ENCODE peak calls at places on chromosomes 1 and 21, in five cellular contexts. One of them, this sample, is unnamed.

GRCh38 chr1:171352554-171352953 is 38.6 kb downstream of the FMO4 start:
- DNase-seq in epithelial cell of esophagus: no peak
- DNase-seq in cardiac muscle cell: no peak
- DNase-seq in Peyer's patch: no peak
- DNase-seq in tibial artery: no peak
- DNase-seq in this sample: no peak

GRCh38 chr21:46604975-46605758 is at the start of gene S100B:
- DNase-seq in epithelial cell of esophagus: no peak
- DNase-seq in cardiac muscle cell: peak
- DNase-seq in Peyer's patch: no peak
- DNase-seq in tibial artery: no peak
- DNase-seq in this sample: no peak

GRCh38 chr21:44300262-44300959 is 558 bp downstream of the PFKL start:
- DNase-seq in epithelial cell of esophagus: peak
- DNase-seq in cardiac muscle cell: peak
- DNase-seq in Peyer's patch: peak
- DNase-seq in tibial artery: peak
- DNase-seq in this sample: peak

GRCh38 chr21:39003982-39004775 is 179.1 kb downstream of the PSMG1 start:
- DNase-seq in epithelial cell of esophagus: no peak
- DNase-seq in cardiac muscle cell: no peak
- DNase-seq in Peyer's patch: no peak
- DNase-seq in tibial artery: no peak
- DNase-seq in this sample: no peak

GRCh38 chr1:204286841-204287387 is 72.8 kb downstream of the PLEKHA6 start:
- DNase-seq in epithelial cell of esophagus: no peak
- DNase-seq in cardiac muscle cell: peak
- DNase-seq in Peyer's patch: no peak
- DNase-seq in tibial artery: peak
- DNase-seq in this sample: no peak

GRCh38 chr1:154784924-154785531 is 85.1 kb downstream of the KCNN3 start:
- DNase-seq in epithelial cell of esophagus: no peak
- DNase-seq in cardiac muscle cell: no peak
- DNase-seq in Peyer's patch: no peak
- DNase-seq in tibial artery: peak
- DNase-seq in this sample: peak

GRCh38 chr21:43644609-43645008 is 14.7 kb downstream of the HSF2BP start:
- DNase-seq in epithelial cell of esophagus: peak
- DNase-seq in cardiac muscle cell: no peak
- DNase-seq in Peyer's patch: no peak
- DNase-seq in tibial artery: peak
- DNase-seq in this sample: no peak

GRCh38 chr1:43558346-43558841 is 27.7 kb downstream of the PTPRF start:
- DNase-seq in epithelial cell of esophagus: no peak
- DNase-seq in cardiac muscle cell: peak
- DNase-seq in Peyer's patch: peak
- DNase-seq in tibial artery: no peak
- DNase-seq in this sample: no peak

GRCh38 chr1:154427173-154428139 is 22.3 kb downstream of the IL6R start:
- DNase-seq in epithelial cell of esophagus: no peak
- DNase-seq in cardiac muscle cell: no peak
- DNase-seq in Peyer's patch: peak
- DNase-seq in tibial artery: peak
- DNase-seq in this sample: no peak

GRCh38 chr1:114340906-114341698 is 169.9 kb downstream of the TRIM33 start:
- DNase-seq in epithelial cell of esophagus: no peak
- DNase-seq in cardiac muscle cell: no peak
- DNase-seq in Peyer's patch: no peak
- DNase-seq in tibial artery: no peak
- DNase-seq in this sample: no peak

GRCh38 chr1:91151702-91152101 is 129.9 kb upstream of the ZNF644 start:
- DNase-seq in epithelial cell of esophagus: no peak
- DNase-seq in cardiac muscle cell: no peak
- DNase-seq in Peyer's patch: no peak
- DNase-seq in tibial artery: no peak
- DNase-seq in this sample: no peak

GRCh38 chr1:226664413-226665101 is 74.5 kb downstream of the ITPKB start:
- DNase-seq in epithelial cell of esophagus: peak
- DNase-seq in cardiac muscle cell: no peak
- DNase-seq in Peyer's patch: no peak
- DNase-seq in tibial artery: peak
- DNase-seq in this sample: no peak

DNA sequence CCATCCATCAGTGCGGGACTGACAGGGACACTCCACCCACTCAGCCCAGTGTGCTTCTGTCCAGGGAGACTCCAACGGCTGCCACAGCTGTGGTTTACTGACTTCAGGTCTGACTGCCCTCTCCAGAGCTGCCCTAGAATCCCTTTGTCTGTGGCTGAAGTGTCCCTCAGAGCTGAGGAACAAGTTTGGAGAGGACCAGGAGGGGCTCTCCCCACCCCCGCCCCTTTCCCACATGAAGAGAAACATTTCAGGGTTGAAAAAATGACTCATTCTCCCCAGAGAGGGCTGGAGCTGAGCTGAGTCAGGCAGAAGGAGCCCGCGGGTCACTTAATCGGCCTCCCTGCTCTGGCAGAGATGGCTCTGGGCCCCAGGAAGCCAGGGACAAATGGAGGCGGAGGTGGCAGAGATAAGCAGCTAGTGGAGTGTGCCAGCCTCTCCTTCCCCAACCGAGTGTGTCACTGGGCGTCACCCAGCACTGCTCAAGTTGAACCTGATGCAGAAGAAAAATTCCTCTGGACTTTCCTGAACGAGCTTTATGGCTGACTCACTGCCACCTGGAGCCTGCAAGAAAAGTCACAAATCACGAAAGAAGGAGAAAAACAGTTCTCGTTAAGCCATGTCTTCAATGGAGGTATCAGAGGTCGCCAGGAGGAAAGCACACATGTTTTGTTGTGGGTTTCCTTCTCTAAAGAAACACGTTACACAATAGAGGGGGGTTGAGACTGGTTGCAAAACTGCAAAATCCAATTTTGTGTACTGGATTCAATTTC is 34.3 kb upstream of the ECE1 start:
- DNase-seq in epithelial cell of esophagus: peak
- DNase-seq in cardiac muscle cell: no peak
- DNase-seq in Peyer's patch: peak
- DNase-seq in tibial artery: peak
- DNase-seq in this sample: peak
- H3K4me3 ChIP-seq in epithelial cell of esophagus: no peak
- H3K4me3 ChIP-seq in cardiac muscle cell: no peak
- H3K4me3 ChIP-seq in Peyer's patch: no peak
- H3K4me3 ChIP-seq in tibial artery: peak
- H3K4me3 ChIP-seq in this sample: no peak

DNA sequence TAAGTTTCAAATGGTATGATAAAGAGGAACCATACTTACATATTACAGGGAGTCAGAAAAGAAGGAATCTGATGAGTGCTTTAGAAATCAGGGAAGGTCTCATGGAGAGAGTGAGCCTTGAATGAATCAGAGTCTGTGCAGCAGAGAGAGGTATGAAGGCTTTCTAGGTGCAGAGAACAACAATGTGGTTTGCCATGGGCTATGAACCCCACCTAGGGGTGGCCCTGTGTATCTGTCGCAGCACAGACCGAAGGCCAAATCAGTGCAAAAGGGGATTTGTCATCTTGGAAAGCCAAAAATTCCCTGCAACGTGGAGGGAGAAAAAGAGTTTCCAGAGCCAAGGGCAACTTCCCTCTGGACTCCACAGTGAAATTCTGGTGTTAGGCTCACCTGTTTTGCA is 3.5 kb downstream of the PAPPA2 start:
- DNase-seq in epithelial cell of esophagus: peak
- DNase-seq in cardiac muscle cell: peak
- DNase-seq in Peyer's patch: no peak
- DNase-seq in tibial artery: no peak
- DNase-seq in this sample: peak
- TF ChIP-seq CTCF in epithelial cell of esophagus: peak
- TF ChIP-seq CTCF in cardiac muscle cell: no peak
- TF ChIP-seq CTCF in Peyer's patch: no peak
- TF ChIP-seq CTCF in tibial artery: no peak
- TF ChIP-seq CTCF in this sample: peak

DNA sequence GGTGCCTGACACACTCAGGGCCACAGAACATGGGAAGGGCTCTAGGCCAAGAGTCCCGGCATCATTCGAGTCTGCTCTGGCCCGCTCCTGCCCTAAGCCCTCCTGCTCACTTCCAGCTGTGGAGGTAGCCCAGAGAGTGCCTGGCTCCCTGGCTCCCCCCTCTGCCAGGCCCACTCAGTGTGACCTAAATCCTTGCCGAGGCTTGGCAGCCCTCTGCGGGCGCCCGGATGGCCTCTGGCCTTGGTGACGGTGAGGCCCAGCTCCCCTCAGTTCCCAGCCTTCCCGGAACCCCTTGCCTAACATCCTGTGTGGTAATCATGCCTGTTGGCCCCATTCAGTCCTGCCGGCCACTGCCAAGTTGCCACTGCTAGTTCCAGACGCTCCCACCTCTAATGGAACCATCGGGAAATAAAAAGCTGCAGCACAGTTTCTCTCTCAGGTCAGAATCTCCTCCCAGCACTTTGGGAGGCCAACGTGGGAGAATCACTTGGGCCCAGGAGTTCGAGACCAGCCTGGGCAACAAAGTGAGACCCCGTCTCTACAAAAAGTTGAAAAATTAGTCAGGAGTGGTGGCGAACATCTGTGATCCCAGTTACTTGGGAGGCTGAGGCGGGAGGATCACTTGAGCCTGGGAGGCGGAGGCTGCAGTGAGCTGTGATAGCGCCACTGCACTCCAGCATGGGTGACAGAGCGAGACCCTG is 1.2 kb upstream of the H6PD start:
- DNase-seq in epithelial cell of esophagus: no peak
- DNase-seq in cardiac muscle cell: no peak
- DNase-seq in Peyer's patch: peak
- DNase-seq in tibial artery: peak
- DNase-seq in this sample: no peak
- H3K4me3 ChIP-seq in epithelial cell of esophagus: no peak
- H3K4me3 ChIP-seq in cardiac muscle cell: no peak
- H3K4me3 ChIP-seq in Peyer's patch: no peak
- H3K4me3 ChIP-seq in tibial artery: no peak
- H3K4me3 ChIP-seq in this sample: no peak

DNA sequence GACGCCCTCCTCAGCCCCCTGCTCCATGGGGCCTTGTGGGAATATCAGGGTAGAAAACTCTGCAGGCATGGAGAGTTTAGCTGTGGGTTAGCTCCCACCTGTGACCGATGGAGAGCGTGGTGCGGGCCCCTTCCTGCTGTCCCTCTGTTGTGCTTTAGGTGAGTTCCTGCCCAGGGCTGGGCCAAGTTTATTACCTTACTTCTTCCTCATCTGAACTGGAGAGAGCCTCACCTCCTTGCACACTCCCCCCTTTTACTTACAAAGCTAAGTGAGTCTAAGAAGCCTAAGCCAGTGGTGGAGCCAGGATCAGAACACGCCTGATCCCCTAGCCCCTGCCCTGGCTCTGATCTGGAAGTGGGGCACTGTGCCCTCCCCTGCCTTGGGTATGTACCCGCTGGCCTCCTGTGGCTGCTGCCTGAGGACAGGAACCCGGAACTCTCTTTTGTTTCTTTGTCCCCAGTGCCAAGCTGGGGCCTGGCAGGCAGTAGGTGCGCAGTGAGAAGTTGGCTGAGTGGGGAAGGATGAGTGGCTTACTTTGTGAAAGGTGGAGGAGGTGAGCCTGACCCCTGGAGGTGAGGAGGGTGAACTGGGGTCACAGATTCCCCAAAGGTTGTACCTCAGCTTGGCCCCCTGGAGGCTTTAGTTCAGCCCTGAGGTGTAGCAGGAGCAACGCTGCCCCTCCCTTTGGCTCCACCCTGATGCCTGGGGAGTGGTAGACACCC is 32.9 kb downstream of the ARHGEF10L start:
- DNase-seq in epithelial cell of esophagus: no peak
- DNase-seq in cardiac muscle cell: no peak
- DNase-seq in Peyer's patch: no peak
- DNase-seq in tibial artery: no peak
- DNase-seq in this sample: peak
- TF ChIP-seq CTCF in epithelial cell of esophagus: peak
- TF ChIP-seq CTCF in cardiac muscle cell: no peak
- TF ChIP-seq CTCF in Peyer's patch: no peak
- TF ChIP-seq CTCF in tibial artery: no peak
- TF ChIP-seq CTCF in this sample: peak

DNA sequence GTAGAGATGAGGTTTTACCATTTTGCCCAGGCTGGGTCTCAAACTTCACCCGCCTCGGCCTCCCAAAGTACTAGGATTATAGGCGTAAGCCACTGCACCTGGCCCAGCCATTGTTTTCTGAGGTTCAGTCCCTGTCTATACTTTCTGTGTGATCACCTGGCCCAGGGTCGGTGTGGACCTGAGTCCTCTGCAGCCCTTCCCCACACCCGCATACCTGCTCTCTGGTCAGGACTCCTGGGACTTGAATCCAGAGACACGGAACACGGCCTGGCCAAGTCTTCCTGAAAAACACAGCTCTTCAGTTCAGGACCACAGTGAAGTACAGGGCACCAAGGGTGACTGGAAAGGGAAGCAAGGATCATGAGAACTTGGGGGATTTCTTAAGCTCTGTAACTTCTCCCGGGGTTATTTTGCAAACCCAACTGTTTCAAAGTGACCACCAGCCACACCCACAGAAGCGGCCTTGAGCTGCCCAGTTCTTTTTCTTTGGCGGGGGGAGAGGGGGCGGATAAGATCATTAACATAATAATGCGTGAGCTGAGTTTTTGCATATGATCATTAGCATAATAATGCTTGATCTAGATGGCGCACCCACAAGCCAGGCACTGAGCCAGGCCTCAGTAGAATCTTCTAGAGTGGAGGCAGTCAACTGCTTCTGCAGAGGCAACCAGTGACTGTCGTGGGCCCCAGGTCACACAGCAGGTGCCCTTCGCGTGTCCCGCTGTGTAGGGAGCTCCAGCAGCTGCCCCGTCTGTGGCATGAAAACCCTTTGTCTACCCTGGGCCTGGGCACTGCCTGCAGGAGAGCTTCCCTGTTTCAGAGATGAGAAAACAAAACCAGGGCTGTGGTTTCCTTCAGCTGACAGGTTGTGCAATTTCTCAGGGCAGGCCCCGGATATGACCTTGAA is 1.7 kb upstream of the NADK start:
- DNase-seq in epithelial cell of esophagus: peak
- DNase-seq in cardiac muscle cell: no peak
- DNase-seq in Peyer's patch: peak
- DNase-seq in tibial artery: peak
- DNase-seq in this sample: peak
- H3K4me3 ChIP-seq in epithelial cell of esophagus: no peak
- H3K4me3 ChIP-seq in cardiac muscle cell: no peak
- H3K4me3 ChIP-seq in Peyer's patch: peak
- H3K4me3 ChIP-seq in tibial artery: no peak
- H3K4me3 ChIP-seq in this sample: peak

GRCh38 chr1:41762251-41762650 is 156.5 kb downstream of the HIVEP3 start:
- DNase-seq in epithelial cell of esophagus: no peak
- DNase-seq in cardiac muscle cell: no peak
- DNase-seq in Peyer's patch: no peak
- DNase-seq in tibial artery: no peak
- DNase-seq in this sample: no peak
- TF ChIP-seq CTCF in epithelial cell of esophagus: no peak
- TF ChIP-seq CTCF in cardiac muscle cell: no peak
- TF ChIP-seq CTCF in Peyer's patch: no peak
- TF ChIP-seq CTCF in tibial artery: no peak
- TF ChIP-seq CTCF in this sample: no peak